ENCODE peak calls at places on chromosome 1, in ten cellular contexts. One of them, this sample, is unnamed. For H3K27me3, the result is how much of the 10 kb centered on the place peaks cover.

GRCh38 chr1:62362061-62362951 is 43.1 kb upstream of the KANK4 start:
- DNase-seq in effector memory CD4-positive, alpha-beta T cell: no peak
- DNase-seq in CD4-positive, CD25-positive, alpha-beta regulatory T cell: no peak
- DNase-seq in adrenal gland: no peak
- DNase-seq in RWPE2: no peak
- DNase-seq in GM23248: no peak
- DNase-seq in trophoblast cell: no peak
- DNase-seq in neuronal stem cell: no peak
- DNase-seq in right atrium auricular region: no peak
- DNase-seq in body of pancreas: peak
- DNase-seq in this sample: no peak

GRCh38 chr1:202107321-202107761 is 15.4 kb upstream of the GPR37L1 start:
- DNase-seq in trophoblast cell: no peak
- DNase-seq in CD4-positive, CD25-positive, alpha-beta regulatory T cell: no peak
- DNase-seq in GM23248: no peak
- DNase-seq in adrenal gland: peak
- DNase-seq in RWPE2: no peak
- DNase-seq in right atrium auricular region: no peak
- DNase-seq in neuronal stem cell: no peak
- DNase-seq in effector memory CD4-positive, alpha-beta T cell: no peak
- DNase-seq in body of pancreas: peak
- DNase-seq in this sample: peak

GRCh38 chr1:110203021-110203661 is 7.0 kb upstream of the KCNC4 start:
- DNase-seq in neuronal stem cell: peak
- DNase-seq in effector memory CD4-positive, alpha-beta T cell: peak
- DNase-seq in GM23248: peak
- DNase-seq in CD4-positive, CD25-positive, alpha-beta regulatory T cell: peak
- DNase-seq in trophoblast cell: peak
- DNase-seq in right atrium auricular region: peak
- DNase-seq in RWPE2: no peak
- DNase-seq in body of pancreas: peak
- DNase-seq in adrenal gland: peak
- DNase-seq in this sample: peak

GRCh38 chr1:53376041-53376461 is 48.2 kb upstream of the LRP8 start:
- DNase-seq in CD4-positive, CD25-positive, alpha-beta regulatory T cell: no peak
- DNase-seq in body of pancreas: no peak
- DNase-seq in trophoblast cell: no peak
- DNase-seq in effector memory CD4-positive, alpha-beta T cell: no peak
- DNase-seq in adrenal gland: no peak
- DNase-seq in right atrium auricular region: no peak
- DNase-seq in GM23248: peak
- DNase-seq in RWPE2: peak
- DNase-seq in neuronal stem cell: no peak
- DNase-seq in this sample: no peak

GRCh38 chr1:82260051-82260450 is 459.3 kb downstream of the ADGRL2 start:
- DNase-seq in RWPE2: no peak
- DNase-seq in right atrium auricular region: no peak
- DNase-seq in effector memory CD4-positive, alpha-beta T cell: no peak
- DNase-seq in trophoblast cell: no peak
- DNase-seq in body of pancreas: no peak
- DNase-seq in neuronal stem cell: no peak
- DNase-seq in CD4-positive, CD25-positive, alpha-beta regulatory T cell: no peak
- DNase-seq in GM23248: no peak
- DNase-seq in adrenal gland: no peak
- DNase-seq in this sample: no peak

GRCh38 chr1:115218696-115219095 is 119.4 kb downstream of the NGF start:
- DNase-seq in neuronal stem cell: no peak
- DNase-seq in right atrium auricular region: no peak
- DNase-seq in adrenal gland: no peak
- DNase-seq in RWPE2: no peak
- DNase-seq in GM23248: peak
- DNase-seq in trophoblast cell: no peak
- DNase-seq in body of pancreas: no peak
- DNase-seq in CD4-positive, CD25-positive, alpha-beta regulatory T cell: no peak
- DNase-seq in effector memory CD4-positive, alpha-beta T cell: no peak
- DNase-seq in this sample: no peak

GRCh38 chr1:112818990-112819689 is 104.0 kb upstream of the PPM1J start:
- DNase-seq in effector memory CD4-positive, alpha-beta T cell: no peak
- DNase-seq in body of pancreas: no peak
- DNase-seq in trophoblast cell: no peak
- DNase-seq in CD4-positive, CD25-positive, alpha-beta regulatory T cell: no peak
- DNase-seq in neuronal stem cell: no peak
- DNase-seq in RWPE2: no peak
- DNase-seq in GM23248: peak
- DNase-seq in right atrium auricular region: no peak
- DNase-seq in adrenal gland: peak
- DNase-seq in this sample: no peak

GRCh38 chr1:159835862-159836518 is 9.3 kb downstream of the SLAMF8 start:
- DNase-seq in body of pancreas: no peak
- DNase-seq in effector memory CD4-positive, alpha-beta T cell: no peak
- DNase-seq in trophoblast cell: no peak
- DNase-seq in right atrium auricular region: no peak
- DNase-seq in adrenal gland: no peak
- DNase-seq in CD4-positive, CD25-positive, alpha-beta regulatory T cell: no peak
- DNase-seq in RWPE2: no peak
- DNase-seq in neuronal stem cell: no peak
- DNase-seq in GM23248: no peak
- DNase-seq in this sample: no peak

GRCh38 chr1:53341521-53341895 is 13.6 kb upstream of the LRP8 start:
- DNase-seq in neuronal stem cell: no peak
- DNase-seq in right atrium auricular region: no peak
- DNase-seq in GM23248: no peak
- DNase-seq in adrenal gland: no peak
- DNase-seq in body of pancreas: no peak
- DNase-seq in RWPE2: no peak
- DNase-seq in CD4-positive, CD25-positive, alpha-beta regulatory T cell: no peak
- DNase-seq in trophoblast cell: no peak
- DNase-seq in effector memory CD4-positive, alpha-beta T cell: no peak
- DNase-seq in this sample: no peak

GRCh38 chr1:202282596-202283283 is 59.0 kb downstream of the UBE2T start:
- DNase-seq in right atrium auricular region: no peak
- DNase-seq in GM23248: no peak
- DNase-seq in CD4-positive, CD25-positive, alpha-beta regulatory T cell: no peak
- DNase-seq in adrenal gland: no peak
- DNase-seq in body of pancreas: no peak
- DNase-seq in neuronal stem cell: no peak
- DNase-seq in trophoblast cell: no peak
- DNase-seq in effector memory CD4-positive, alpha-beta T cell: no peak
- DNase-seq in RWPE2: no peak
- DNase-seq in this sample: no peak

GRCh38 chr1:107264561-107264960 is 123.7 kb downstream of the NTNG1 start:
- DNase-seq in CD4-positive, CD25-positive, alpha-beta regulatory T cell: no peak
- DNase-seq in adrenal gland: no peak
- DNase-seq in right atrium auricular region: no peak
- DNase-seq in effector memory CD4-positive, alpha-beta T cell: no peak
- DNase-seq in trophoblast cell: no peak
- DNase-seq in RWPE2: no peak
- DNase-seq in neuronal stem cell: no peak
- DNase-seq in body of pancreas: no peak
- DNase-seq in GM23248: peak
- DNase-seq in this sample: no peak
- H3K27me3 ChIP-seq in CD4-positive, CD25-positive, alpha-beta regulatory T cell: under half
- H3K27me3 ChIP-seq in adrenal gland: under half
- H3K27me3 ChIP-seq in right atrium auricular region: under half
- H3K27me3 ChIP-seq in effector memory CD4-positive, alpha-beta T cell: under half
- H3K27me3 ChIP-seq in trophoblast cell: under half
- H3K27me3 ChIP-seq in RWPE2: under half
- H3K27me3 ChIP-seq in neuronal stem cell: under half
- H3K27me3 ChIP-seq in body of pancreas: under half
- H3K27me3 ChIP-seq in GM23248: under half
- H3K27me3 ChIP-seq in this sample: under half

GRCh38 chr1:234559917-234560676 is 49.9 kb downstream of the IRF2BP2 start:
- DNase-seq in right atrium auricular region: no peak
- DNase-seq in body of pancreas: no peak
- DNase-seq in GM23248: no peak
- DNase-seq in neuronal stem cell: no peak
- DNase-seq in CD4-positive, CD25-positive, alpha-beta regulatory T cell: no peak
- DNase-seq in effector memory CD4-positive, alpha-beta T cell: no peak
- DNase-seq in adrenal gland: no peak
- DNase-seq in trophoblast cell: no peak
- DNase-seq in RWPE2: no peak
- DNase-seq in this sample: no peak

GRCh38 chr1:234561322-234561721 is 48.7 kb downstream of the IRF2BP2 start:
- DNase-seq in GM23248: no peak
- DNase-seq in adrenal gland: no peak
- DNase-seq in effector memory CD4-positive, alpha-beta T cell: no peak
- DNase-seq in right atrium auricular region: no peak
- DNase-seq in CD4-positive, CD25-positive, alpha-beta regulatory T cell: no peak
- DNase-seq in body of pancreas: no peak
- DNase-seq in RWPE2: no peak
- DNase-seq in neuronal stem cell: no peak
- DNase-seq in trophoblast cell: no peak
- DNase-seq in this sample: no peak

GRCh38 chr1:234565132-234565531 is 44.8 kb downstream of the IRF2BP2 start:
- DNase-seq in neuronal stem cell: no peak
- DNase-seq in GM23248: peak
- DNase-seq in right atrium auricular region: no peak
- DNase-seq in trophoblast cell: no peak
- DNase-seq in adrenal gland: no peak
- DNase-seq in CD4-positive, CD25-positive, alpha-beta regulatory T cell: no peak
- DNase-seq in body of pancreas: no peak
- DNase-seq in RWPE2: no peak
- DNase-seq in effector memory CD4-positive, alpha-beta T cell: no peak
- DNase-seq in this sample: no peak

GRCh38 chr1:234564035-234565029 is 45.6 kb downstream of the IRF2BP2 start:
- DNase-seq in effector memory CD4-positive, alpha-beta T cell: no peak
- DNase-seq in trophoblast cell: peak
- DNase-seq in adrenal gland: no peak
- DNase-seq in GM23248: peak
- DNase-seq in neuronal stem cell: no peak
- DNase-seq in RWPE2: peak
- DNase-seq in CD4-positive, CD25-positive, alpha-beta regulatory T cell: no peak
- DNase-seq in right atrium auricular region: no peak
- DNase-seq in body of pancreas: no peak
- DNase-seq in this sample: no peak

GRCh38 chr1:234562336-234562735 is 47.6 kb downstream of the IRF2BP2 start:
- DNase-seq in body of pancreas: no peak
- DNase-seq in right atrium auricular region: peak
- DNase-seq in adrenal gland: peak
- DNase-seq in RWPE2: no peak
- DNase-seq in neuronal stem cell: no peak
- DNase-seq in GM23248: no peak
- DNase-seq in effector memory CD4-positive, alpha-beta T cell: no peak
- DNase-seq in CD4-positive, CD25-positive, alpha-beta regulatory T cell: no peak
- DNase-seq in trophoblast cell: no peak
- DNase-seq in this sample: no peak
- H3K27ac ChIP-seq in body of pancreas: no peak
- H3K27ac ChIP-seq in right atrium auricular region: no peak
- H3K27ac ChIP-seq in adrenal gland: no peak
- H3K27ac ChIP-seq in RWPE2: no peak
- H3K27ac ChIP-seq in neuronal stem cell: no peak
- H3K27ac ChIP-seq in GM23248: no peak
- H3K27ac ChIP-seq in effector memory CD4-positive, alpha-beta T cell: no peak
- H3K27ac ChIP-seq in CD4-positive, CD25-positive, alpha-beta regulatory T cell: no peak
- H3K27ac ChIP-seq in trophoblast cell: peak
- H3K27ac ChIP-seq in this sample: no peak

DNA sequence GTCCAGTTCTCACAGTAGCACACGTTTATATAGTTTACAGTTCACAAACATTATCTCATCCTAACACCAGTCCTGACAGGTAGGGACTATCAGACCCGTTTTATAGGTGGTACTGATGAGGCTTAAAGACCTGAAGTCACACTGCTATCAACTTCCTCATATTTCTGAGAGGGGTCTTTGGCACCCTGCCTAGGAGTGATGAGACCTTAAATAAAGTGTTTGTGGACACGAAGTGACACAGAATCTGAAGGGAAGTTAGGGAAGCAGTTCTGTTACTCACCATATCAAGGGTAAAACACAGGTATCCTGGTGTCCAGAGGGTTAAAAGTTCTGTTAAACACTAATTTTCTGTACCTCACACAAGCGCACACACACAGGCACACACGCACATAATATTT is 623 bp upstream of the TACSTD2 start:
- DNase-seq in CD4-positive, CD25-positive, alpha-beta regulatory T cell: no peak
- DNase-seq in adrenal gland: no peak
- DNase-seq in RWPE2: no peak
- DNase-seq in trophoblast cell: no peak
- DNase-seq in GM23248: no peak
- DNase-seq in effector memory CD4-positive, alpha-beta T cell: no peak
- DNase-seq in body of pancreas: no peak
- DNase-seq in neuronal stem cell: no peak
- DNase-seq in right atrium auricular region: no peak
- DNase-seq in this sample: no peak
- H3K27me3 ChIP-seq in CD4-positive, CD25-positive, alpha-beta regulatory T cell: under half
- H3K27me3 ChIP-seq in adrenal gland: under half
- H3K27me3 ChIP-seq in RWPE2: under half
- H3K27me3 ChIP-seq in trophoblast cell: under half
- H3K27me3 ChIP-seq in GM23248: under half
- H3K27me3 ChIP-seq in effector memory CD4-positive, alpha-beta T cell: under half
- H3K27me3 ChIP-seq in body of pancreas: under half
- H3K27me3 ChIP-seq in neuronal stem cell: under half
- H3K27me3 ChIP-seq in right atrium auricular region: under half
- H3K27me3 ChIP-seq in this sample: under half

GRCh38 chr1:16021681-16022080 is at the start of gene CLCNKA:
- DNase-seq in trophoblast cell: no peak
- DNase-seq in RWPE2: no peak
- DNase-seq in GM23248: no peak
- DNase-seq in body of pancreas: peak
- DNase-seq in effector memory CD4-positive, alpha-beta T cell: no peak
- DNase-seq in neuronal stem cell: no peak
- DNase-seq in right atrium auricular region: no peak
- DNase-seq in adrenal gland: peak
- DNase-seq in CD4-positive, CD25-positive, alpha-beta regulatory T cell: no peak
- DNase-seq in this sample: no peak
- H3K27ac ChIP-seq in trophoblast cell: no peak
- H3K27ac ChIP-seq in RWPE2: no peak
- H3K27ac ChIP-seq in GM23248: no peak
- H3K27ac ChIP-seq in body of pancreas: no peak
- H3K27ac ChIP-seq in effector memory CD4-positive, alpha-beta T cell: no peak
- H3K27ac ChIP-seq in neuronal stem cell: no peak
- H3K27ac ChIP-seq in right atrium auricular region: peak
- H3K27ac ChIP-seq in adrenal gland: no peak
- H3K27ac ChIP-seq in CD4-positive, CD25-positive, alpha-beta regulatory T cell: no peak
- H3K27ac ChIP-seq in this sample: no peak

This sample was measured in lung.